ENCODE peak calls at places on chromosomes 2 and 18, in six cellular contexts. D is mesendoderm, R is IMR-90, J is neuronal stem cell, N is mesenchymal stem cell, V is H1. A is an unnamed sample.

GRCh38 chr2:205483122-205483521 is 199.2 kb upstream of the NRP2 start:
- DNase-seq in D (no peak), R (no peak), J (no peak), N (no peak), V (no peak), A (no peak)

GRCh38 chr2:118115761-118116160 is 27.5 kb downstream of the INSIG2 start:
- DNase-seq in D (no peak), R (no peak), J (no peak), N (no peak), V (no peak), A (no peak)

GRCh38 chr2:226898925-226899324 is 63.1 kb downstream of the RHBDD1 start:
- DNase-seq in D (no peak), R (no peak), J (no peak), N (no peak), V (no peak), A (no peak)

GRCh38 chr2:36485521-36485920 is 112.4 kb downstream of the FEZ2 start:
- DNase-seq in D (no peak), R (peak), J (no peak), N (peak), V (no peak), A (no peak)

GRCh38 chr2:9188823-9189222 is 17.8 kb upstream of the ASAP2 start:
- DNase-seq in D (no peak), R (no peak), J (no peak), N (no peak), V (no peak), A (no peak)

GRCh38 chr18:39596216-39596615 is 2030.6 kb upstream of the CELF4 start:
- DNase-seq in D (no peak), R (peak), J (no peak), N (peak), V (no peak), A (no peak)

GRCh38 chr2:109487871-109488655 is 125.7 kb downstream of the SEPTIN10 start:
- DNase-seq in D (no peak), R (no peak), J (no peak), N (no peak), V (no peak), A (no peak)

GRCh38 chr2:45074713-45075112 is 65.5 kb upstream of the SIX2 start:
- DNase-seq in D (no peak), R (no peak), J (no peak), N (no peak), V (no peak), A (no peak)

GRCh38 chr2:197707316-197708213 is 2.4 kb downstream of the MARS2 start:
- DNase-seq in D (peak), R (peak), J (no peak), N (peak), V (no peak), A (peak)

GRCh38 chr2:26767894-26768487 is 3.9 kb downstream of the SLC35F6 start:
- DNase-seq in D (no peak), R (no peak), J (no peak), N (no peak), V (no peak), A (no peak)

GRCh38 chr2:45436456-45436855 is 174.6 kb downstream of the SRBD1 start:
- DNase-seq in D (no peak), R (no peak), J (no peak), N (no peak), V (no peak), A (no peak)

GRCh38 chr2:109721117-109721504 is 73.0 kb upstream of the RGPD5 start:
- DNase-seq in D (no peak), R (no peak), J (no peak), N (no peak), V (no peak), A (no peak)

GRCh38 chr2:144183744-144184143 is 336.2 kb downstream of the ZEB2 start:
- DNase-seq in D (peak), R (peak), J (no peak), N (no peak), V (no peak), A (peak)

GRCh38 chr2:225937625-225938024 is 538.1 kb downstream of the NYAP2 start:
- DNase-seq in D (peak), R (peak), J (no peak), N (peak), V (no peak), A (no peak)

GRCh38 chr18:12839526-12840196 is 44.4 kb downstream of the PTPN2 start:
- DNase-seq in D (no peak), R (no peak), J (no peak), N (peak), V (no peak), A (no peak)

GRCh38 chr2:203327582-203327917 is 644 bp upstream of the ABI2 start:
- DNase-seq in D (no peak), R (no peak), J (no peak), N (no peak), V (no peak), A (no peak)

GRCh38 chr2:185802926-185803325 is 64.3 kb downstream of the FSIP2 start:
- DNase-seq in D (no peak), R (no peak), J (no peak), N (peak), V (no peak), A (peak)

GRCh38 chr2:46030330-46030729 is 266.9 kb upstream of the EPAS1 start:
- DNase-seq in D (no peak), R (no peak), J (no peak), N (no peak), V (no peak), A (no peak)

GRCh38 chr2:19949071-19949470 is 40.8 kb downstream of the WDR35 start:
- DNase-seq in D (no peak), R (peak), J (no peak), N (no peak), V (no peak), A (no peak)

GRCh38 chr2:239259603-239260298 is 141.1 kb downstream of the HDAC4 start:
- DNase-seq in D (no peak), R (no peak), J (no peak), N (peak), V (no peak), A (no peak)

GRCh38 chr2:73284296-73285161 is at the start of gene FBXO41:
- DNase-seq in D (peak), R (peak), J (no peak), N (no peak), V (peak), A (no peak)

GRCh38 chr2:173049732-173050314 is 25.8 kb upstream of the MAP3K20 start:
- DNase-seq in D (no peak), R (no peak), J (no peak), N (no peak), V (no peak), A (no peak)

GRCh38 chr2:203155406-203155805 is 83.4 kb upstream of the CYP20A1 start:
- DNase-seq in D (peak), R (no peak), J (no peak), N (no peak), V (no peak), A (no peak)

GRCh38 chr2:178846458-178846802 is 39.2 kb upstream of the TTN start:
- DNase-seq in D (no peak), R (no peak), J (no peak), N (no peak), V (no peak), A (no peak)

DNA sequence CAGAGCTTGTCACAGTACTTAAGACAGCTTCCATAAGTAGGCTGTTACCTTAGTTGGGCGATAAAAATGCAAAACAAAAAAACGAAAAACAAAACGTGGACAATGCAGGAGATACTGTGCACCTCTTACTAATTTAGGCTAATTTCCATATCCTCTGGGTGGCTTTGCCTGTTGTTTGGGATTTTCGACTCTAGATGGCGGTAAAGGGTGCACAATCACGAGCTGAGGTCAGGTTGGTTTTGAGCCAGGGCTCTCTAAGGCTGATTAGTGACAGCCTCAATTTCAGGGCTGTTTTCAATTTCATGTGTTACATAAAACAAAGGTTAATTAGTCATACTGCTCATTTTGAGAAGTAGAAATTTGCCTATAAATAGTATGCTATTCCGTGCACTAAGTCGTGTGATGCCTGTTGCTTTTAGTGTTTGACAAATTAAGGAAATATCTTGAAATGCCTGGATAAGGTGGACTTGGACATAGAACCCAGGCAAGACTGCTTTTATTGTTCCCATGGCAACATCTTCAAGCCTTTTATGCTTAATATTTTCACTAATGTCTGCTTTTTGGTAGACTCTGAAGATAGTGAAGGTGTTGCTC is 493.1 kb downstream of the SOCS6 start:
- DNase-seq in D (peak), R (peak), J (peak), N (no peak), V (peak), A (peak)
- H3K4me2 ChIP-seq in D (no peak), R (no peak), J (no peak), N (no peak), V (no peak), A (no peak)

GRCh38 chr2:222939208-222939846 is 78.5 kb downstream of the ACSL3 start:
- DNase-seq in D (peak), R (peak), J (peak), N (peak), V (peak), A (peak)
- H3K4me3 ChIP-seq in D (no peak), R (no peak), J (no peak), N (no peak), V (no peak), A (no peak)

DNA sequence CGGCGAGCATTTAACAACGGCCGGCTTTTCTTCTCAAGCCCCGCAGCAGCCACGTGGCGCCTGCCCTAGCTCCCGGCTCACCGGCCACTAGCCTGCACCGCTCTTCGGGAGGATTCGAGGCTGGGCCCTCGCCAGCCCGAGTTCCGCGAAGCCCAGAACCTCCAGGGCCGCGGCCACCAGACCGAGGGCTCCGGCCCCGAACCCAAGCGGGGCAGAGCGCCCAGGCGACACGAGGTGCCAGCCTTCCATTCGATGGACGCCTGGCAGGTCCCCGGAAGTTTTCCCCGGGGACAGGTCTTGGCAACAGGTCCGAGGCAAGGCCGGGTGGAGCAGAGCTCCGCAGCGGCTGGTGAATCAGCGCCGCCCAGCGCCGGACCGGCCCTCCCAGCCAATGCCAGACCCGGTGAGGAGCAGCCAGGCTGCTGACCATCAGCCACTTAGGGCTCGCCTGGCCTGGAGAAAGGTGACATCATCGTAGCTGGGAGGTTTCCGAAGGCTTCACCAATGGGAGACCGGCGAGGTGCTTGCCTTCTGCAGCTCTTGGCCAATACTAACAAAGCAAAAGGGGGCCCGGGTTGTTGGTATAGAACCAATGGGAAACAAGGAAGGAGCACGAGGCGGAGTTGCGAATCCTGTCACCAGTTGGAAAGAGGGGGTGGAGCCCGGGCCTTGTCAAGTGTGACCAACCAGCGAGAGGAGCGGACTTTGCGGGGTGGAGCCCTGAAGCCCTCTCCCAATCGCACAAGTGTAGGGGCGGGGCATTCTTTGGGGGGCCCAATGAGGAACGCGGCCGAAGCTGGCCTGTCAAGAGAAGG is 467 bp upstream of the MXD1 start:
- DNase-seq in D (peak), R (peak), J (peak), N (peak), V (peak), A (peak)
- H3K4ac ChIP-seq in D (peak), R (peak), J (no peak), N (peak), V (no peak), A (peak)

DNA sequence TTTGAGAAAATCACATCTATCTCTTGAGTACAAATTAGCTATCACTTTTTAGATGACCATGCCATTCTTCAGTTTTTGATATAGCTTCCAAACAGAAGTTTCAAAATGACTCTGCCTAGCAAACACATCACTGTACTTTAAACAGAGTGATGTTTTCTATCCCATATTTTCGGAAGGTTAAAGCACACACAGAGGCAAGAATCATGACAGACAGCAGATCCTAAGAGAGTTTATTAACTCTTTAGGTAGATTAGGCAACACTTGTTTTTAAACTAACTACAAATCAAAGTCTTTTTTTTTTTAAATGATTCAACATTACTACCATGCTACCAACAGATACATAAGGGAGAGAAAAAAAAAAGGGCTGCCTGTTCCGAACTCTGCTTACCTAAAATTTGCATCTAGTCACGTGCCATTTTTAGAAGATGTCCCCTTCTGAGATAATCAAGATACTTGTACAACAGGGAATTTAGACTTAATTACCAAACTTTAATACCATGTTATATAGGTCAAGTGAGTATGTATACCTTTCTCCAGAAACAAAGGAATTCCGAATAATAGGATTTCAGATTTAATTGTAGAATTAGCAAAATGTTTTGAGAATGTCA is 2.7 kb downstream of the RBMS1 start:
- DNase-seq in D (no peak), R (no peak), J (no peak), N (no peak), V (no peak), A (no peak)
- H3K4me2 ChIP-seq in D (no peak), R (peak), J (no peak), N (no peak), V (peak), A (peak)

A was measured in trophoblast cell.